ENCODE peak calls at places on chromosomes 6 and 20, in four cellular contexts. Y is CD8-positive, alpha-beta T cell; S is Caco-2; L is GM23338. V is an unnamed sample.

GRCh38 chr6:87762116-87762515 is 60.1 kb upstream of the AKIRIN2 start:
- DNase-seq in Y (no peak), S (no peak), L (no peak), V (no peak)

GRCh38 chr20:46255440-46256104 is 52.7 kb downstream of the CDH22 start:
- DNase-seq in L (no peak), S (no peak), Y (no peak), V (peak)

GRCh38 chr6:143740213-143740612 is 62.4 kb downstream of the PHACTR2 start:
- DNase-seq in Y (no peak), L (no peak), S (no peak), V (no peak)

GRCh38 chr20:51886891-51887608 is 84.7 kb upstream of the SALL4 start:
- DNase-seq in S (no peak), L (peak), Y (no peak), V (no peak)

GRCh38 chr6:113457156-113457555 is 400.0 kb upstream of the MARCKS start:
- DNase-seq in L (no peak), S (no peak), Y (no peak), V (no peak)

GRCh38 chr6:19834858-19835257 is 2.3 kb upstream of the ID4 start:
- DNase-seq in L (no peak), S (no peak), Y (no peak), V (no peak)

GRCh38 chr6:27505209-27506027 is 32.5 kb upstream of the ZNF184 start:
- DNase-seq in L (peak), Y (peak), S (peak), V (peak)

GRCh38 chr6:15401769-15402250 is 155.9 kb downstream of the JARID2 start:
- DNase-seq in Y (no peak), S (peak), L (no peak), V (no peak)

GRCh38 chr20:18553746-18554145 is 13.5 kb upstream of the SMIM26 start:
- DNase-seq in Y (no peak), S (no peak), L (no peak), V (no peak)

GRCh38 chr6:156779206-156780116 is 2.3 kb downstream of the ARID1B start:
- DNase-seq in L (peak), Y (peak), S (no peak), V (no peak)

GRCh38 chr6:129795261-129795660 is 65.9 kb downstream of the TMEM244 start:
- DNase-seq in Y (no peak), L (no peak), S (no peak), V (peak)

GRCh38 chr20:45336530-45337366 is 11.5 kb downstream of the SDC4 start:
- DNase-seq in Y (no peak), S (no peak), L (no peak), V (peak)

GRCh38 chr6:112485140-112485539 is 138.0 kb downstream of the RFPL4B start:
- DNase-seq in L (no peak), S (no peak), Y (no peak), V (no peak)

GRCh38 chr6:154731296-154732218 is 1.7 kb upstream of the SCAF8 start:
- DNase-seq in L (peak), Y (no peak), S (no peak), V (no peak)

GRCh38 chr20:46139908-46140482 is 21.9 kb downstream of the CD40 start:
- DNase-seq in Y (no peak), L (peak), S (no peak), V (peak)

GRCh38 chr20:16027710-16028109 is 545.5 kb downstream of the KIF16B start:
- DNase-seq in Y (no peak), S (no peak), L (peak), V (no peak)

GRCh38 chr6:97102152-97102790 is 177.7 kb downstream of the KLHL32 start:
- DNase-seq in L (no peak), Y (no peak), S (no peak), V (no peak)

GRCh38 chr20:25563362-25563761 is 22.0 kb downstream of the NINL start:
- DNase-seq in S (no peak), L (no peak), Y (no peak), V (no peak)

GRCh38 chr20:21573259-21573658 is 59.4 kb upstream of the NKX2-2 start:
- DNase-seq in S (no peak), Y (no peak), L (no peak), V (no peak)

GRCh38 chr20:41150664-41151063 is 13.3 kb downstream of the PLCG1 start:
- DNase-seq in L (no peak), S (no peak), Y (no peak), V (no peak)

GRCh38 chr6:4084444-4085328 is 5.7 kb upstream of the FAM217A start:
- DNase-seq in Y (no peak), S (no peak), L (no peak), V (no peak)

GRCh38 chr6:57207141-57207540 is 15.0 kb downstream of the RAB23 start:
- DNase-seq in Y (no peak), L (no peak), S (no peak), V (peak)
- TF ChIP-seq CTCF in Y (no peak), L (no peak), S (no peak), V (no peak)

GRCh38 chr6:8889514-8889913 is 454.2 kb upstream of the SLC35B3 start:
- DNase-seq in S (no peak), L (no peak), Y (no peak), V (no peak)

DNA sequence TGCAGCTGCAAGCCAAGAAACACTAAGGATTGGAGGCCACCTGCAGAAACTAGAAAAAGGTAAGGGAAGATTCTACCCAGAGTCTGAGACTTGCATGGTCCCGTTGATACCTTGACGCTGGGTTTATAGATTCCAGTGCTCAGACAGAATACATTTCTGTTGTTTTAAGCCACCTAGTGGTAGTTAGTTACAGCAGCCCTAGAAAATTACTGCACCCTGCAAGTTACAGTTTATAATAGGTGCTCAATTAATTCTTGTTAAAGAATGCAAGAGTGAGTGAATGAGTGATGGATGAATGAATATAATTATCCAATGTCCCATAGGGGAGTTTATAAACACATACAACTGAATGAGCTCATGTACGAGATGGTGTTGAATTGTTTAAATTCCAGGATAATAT is 453.1 kb upstream of the SLC35B3 start:
- DNase-seq in L (peak), Y (no peak), S (no peak), V (no peak)
- TF ChIP-seq CTCF in L (peak), Y (no peak), S (peak), V (peak)

GRCh38 chr6:148465654-148466053 is 123.0 kb downstream of the SASH1 start:
- DNase-seq in S (no peak), L (no peak), Y (no peak), V (no peak)

GRCh38 chr6:148463671-148464070 is 121.0 kb downstream of the SASH1 start:
- DNase-seq in Y (no peak), S (no peak), L (no peak), V (no peak)

GRCh38 chr6:148464319-148465010 is 121.8 kb downstream of the SASH1 start:
- DNase-seq in Y (peak), S (peak), L (peak), V (peak)

GRCh38 chr6:148466158-148466557 is 123.5 kb downstream of the SASH1 start:
- DNase-seq in S (no peak), Y (no peak), L (no peak), V (no peak)

GRCh38 chr6:148465011-148465335 is 122.3 kb downstream of the SASH1 start:
- DNase-seq in L (no peak), S (no peak), Y (no peak), V (no peak)
- TF ChIP-seq CTCF in L (no peak), S (no peak), Y (peak), V (peak)

GRCh38 chr6:26055670-26056582 is 31.3 kb upstream of the HFE start:
- DNase-seq in Y (peak), L (peak), S (peak), V (peak)

GRCh38 chr6:26054659-26054936 is 32.6 kb upstream of the HFE start:
- DNase-seq in S (no peak), Y (no peak), L (no peak), V (no peak)

GRCh38 chr6:26057899-26058298 is 29.3 kb upstream of the HFE start:
- DNase-seq in S (no peak), Y (no peak), L (no peak), V (no peak)

GRCh38 chr6:26054937-26055669 is 32.1 kb upstream of the HFE start:
- DNase-seq in S (peak), L (peak), Y (peak), V (peak)

DNA sequence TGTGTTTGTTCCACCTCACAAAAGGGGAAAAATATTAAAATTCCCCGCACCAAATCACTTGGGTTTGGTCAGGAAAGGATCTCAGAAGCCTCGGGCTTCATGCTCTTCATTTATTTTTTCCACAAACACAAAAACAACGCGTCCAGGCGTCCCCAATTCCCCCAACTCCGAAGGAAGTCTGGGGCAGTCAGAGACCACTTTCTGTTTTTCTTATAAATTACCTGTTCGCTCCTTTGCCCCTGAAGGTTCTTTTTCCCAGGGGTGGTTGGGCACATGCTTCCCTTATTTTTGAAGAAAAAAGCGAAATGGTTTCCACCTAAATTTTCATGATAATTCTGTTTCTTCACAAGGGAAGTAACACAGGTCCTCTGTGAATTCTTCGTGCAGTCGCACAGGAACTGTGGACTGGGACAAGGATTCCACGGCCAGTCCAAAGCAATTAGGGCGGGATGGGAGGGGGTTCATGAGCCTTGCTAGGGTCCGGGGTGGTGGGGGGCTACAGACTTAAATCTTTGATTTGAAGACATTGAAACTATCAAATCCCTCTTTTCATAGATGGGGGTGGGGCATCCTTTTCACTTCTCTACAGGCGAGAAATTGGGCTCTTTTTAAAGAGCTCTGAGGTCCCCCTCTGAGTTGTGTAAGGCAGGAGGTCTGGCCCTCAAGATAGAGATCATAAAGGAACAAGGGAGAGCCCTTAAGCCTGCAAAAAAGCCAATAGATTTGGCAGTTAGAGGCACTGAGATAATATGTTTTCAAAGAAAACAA is 30.5 kb upstream of the HFE start:
- DNase-seq in L (peak), Y (no peak), S (peak), V (no peak)
- TF ChIP-seq CTCF in L (no peak), Y (no peak), S (no peak), V (no peak)